ENCODE peak calls at places on chromosomes 6 and 20, in seven cellular contexts. One of them, this sample, is unnamed. For H3K4me1, the result is how much of the 10 kb centered on the place peaks cover.

GRCh38 chr20:3166338-3166912 is 6.8 kb upstream of the FASTKD5 start:
- DNase-seq in esophagus squamous epithelium: no peak
- DNase-seq in GM12878: no peak
- DNase-seq in IMR-90: no peak
- DNase-seq in uterus: no peak
- DNase-seq in prostate gland: no peak
- DNase-seq in body of pancreas: no peak
- DNase-seq in this sample: no peak

GRCh38 chr20:51577432-51578144 is 35.1 kb upstream of the NFATC2 start:
- DNase-seq in body of pancreas: no peak
- DNase-seq in uterus: no peak
- DNase-seq in prostate gland: no peak
- DNase-seq in IMR-90: no peak
- DNase-seq in esophagus squamous epithelium: no peak
- DNase-seq in GM12878: no peak
- DNase-seq in this sample: no peak

GRCh38 chr6:12801141-12801540 is 84.6 kb downstream of the PHACTR1 start:
- DNase-seq in body of pancreas: no peak
- DNase-seq in esophagus squamous epithelium: no peak
- DNase-seq in IMR-90: no peak
- DNase-seq in prostate gland: no peak
- DNase-seq in uterus: no peak
- DNase-seq in GM12878: no peak
- DNase-seq in this sample: no peak

GRCh38 chr20:33880396-33880795 is 69.2 kb downstream of the CHMP4B start:
- DNase-seq in esophagus squamous epithelium: no peak
- DNase-seq in GM12878: no peak
- DNase-seq in prostate gland: no peak
- DNase-seq in uterus: no peak
- DNase-seq in IMR-90: no peak
- DNase-seq in body of pancreas: no peak
- DNase-seq in this sample: no peak

GRCh38 chr6:49030621-49031020 is 432.4 kb downstream of the MMUT start:
- DNase-seq in IMR-90: no peak
- DNase-seq in body of pancreas: no peak
- DNase-seq in esophagus squamous epithelium: no peak
- DNase-seq in GM12878: no peak
- DNase-seq in uterus: no peak
- DNase-seq in prostate gland: no peak
- DNase-seq in this sample: no peak

GRCh38 chr6:42960243-42961019 is at the start of gene GNMT:
- DNase-seq in uterus: peak
- DNase-seq in prostate gland: peak
- DNase-seq in GM12878: no peak
- DNase-seq in body of pancreas: peak
- DNase-seq in esophagus squamous epithelium: no peak
- DNase-seq in IMR-90: no peak
- DNase-seq in this sample: no peak

GRCh38 chr20:34385464-34385863 is 22.4 kb downstream of the ITCH start:
- DNase-seq in body of pancreas: no peak
- DNase-seq in uterus: no peak
- DNase-seq in prostate gland: no peak
- DNase-seq in GM12878: no peak
- DNase-seq in IMR-90: no peak
- DNase-seq in esophagus squamous epithelium: no peak
- DNase-seq in this sample: no peak

GRCh38 chr6:16157909-16158308 is 29.0 kb downstream of the MYLIP start:
- DNase-seq in IMR-90: no peak
- DNase-seq in prostate gland: no peak
- DNase-seq in uterus: peak
- DNase-seq in body of pancreas: peak
- DNase-seq in esophagus squamous epithelium: no peak
- DNase-seq in GM12878: no peak
- DNase-seq in this sample: no peak

GRCh38 chr20:63395723-63396122 is 34.6 kb upstream of the CHRNA4 start:
- DNase-seq in GM12878: no peak
- DNase-seq in prostate gland: no peak
- DNase-seq in uterus: no peak
- DNase-seq in IMR-90: no peak
- DNase-seq in esophagus squamous epithelium: no peak
- DNase-seq in body of pancreas: no peak
- DNase-seq in this sample: no peak

GRCh38 chr20:45085289-45085688 is 15.6 kb downstream of the KCNS1 start:
- DNase-seq in body of pancreas: no peak
- DNase-seq in esophagus squamous epithelium: no peak
- DNase-seq in prostate gland: no peak
- DNase-seq in IMR-90: no peak
- DNase-seq in GM12878: no peak
- DNase-seq in uterus: no peak
- DNase-seq in this sample: no peak

GRCh38 chr6:136254851-136255466 is 4.8 kb upstream of the MTFR2 start:
- DNase-seq in IMR-90: no peak
- DNase-seq in esophagus squamous epithelium: no peak
- DNase-seq in uterus: no peak
- DNase-seq in prostate gland: no peak
- DNase-seq in body of pancreas: no peak
- DNase-seq in GM12878: no peak
- DNase-seq in this sample: no peak

GRCh38 chr6:2264932-2265331 is 19.5 kb upstream of the GMDS start:
- DNase-seq in uterus: no peak
- DNase-seq in IMR-90: peak
- DNase-seq in GM12878: no peak
- DNase-seq in esophagus squamous epithelium: no peak
- DNase-seq in prostate gland: no peak
- DNase-seq in body of pancreas: no peak
- DNase-seq in this sample: no peak

GRCh38 chr20:50695144-50695872 is 4.0 kb upstream of the RIPOR3 start:
- DNase-seq in GM12878: no peak
- DNase-seq in uterus: peak
- DNase-seq in IMR-90: no peak
- DNase-seq in prostate gland: no peak
- DNase-seq in body of pancreas: no peak
- DNase-seq in esophagus squamous epithelium: no peak
- DNase-seq in this sample: peak

GRCh38 chr6:137494967-137495595 is 887 bp upstream of the OLIG3 start:
- DNase-seq in prostate gland: no peak
- DNase-seq in esophagus squamous epithelium: no peak
- DNase-seq in GM12878: no peak
- DNase-seq in body of pancreas: no peak
- DNase-seq in IMR-90: no peak
- DNase-seq in uterus: no peak
- DNase-seq in this sample: no peak

GRCh38 chr6:125918681-125919566 is 37.6 kb upstream of the HINT3 start:
- DNase-seq in prostate gland: peak
- DNase-seq in esophagus squamous epithelium: no peak
- DNase-seq in IMR-90: peak
- DNase-seq in body of pancreas: peak
- DNase-seq in uterus: peak
- DNase-seq in GM12878: peak
- DNase-seq in this sample: no peak

GRCh38 chr20:24954151-24954550 is 5.1 kb downstream of the CST7 start:
- DNase-seq in esophagus squamous epithelium: no peak
- DNase-seq in uterus: no peak
- DNase-seq in GM12878: no peak
- DNase-seq in IMR-90: no peak
- DNase-seq in body of pancreas: no peak
- DNase-seq in prostate gland: no peak
- DNase-seq in this sample: no peak

GRCh38 chr20:62898093-62898964 is 28.0 kb downstream of the DIDO1 start:
- DNase-seq in body of pancreas: no peak
- DNase-seq in prostate gland: no peak
- DNase-seq in GM12878: no peak
- DNase-seq in uterus: no peak
- DNase-seq in esophagus squamous epithelium: no peak
- DNase-seq in IMR-90: no peak
- DNase-seq in this sample: no peak

GRCh38 chr6:11824986-11825385 is 46.4 kb upstream of the ADTRP start:
- DNase-seq in IMR-90: peak
- DNase-seq in GM12878: peak
- DNase-seq in body of pancreas: no peak
- DNase-seq in esophagus squamous epithelium: no peak
- DNase-seq in prostate gland: no peak
- DNase-seq in uterus: no peak
- DNase-seq in this sample: no peak

GRCh38 chr6:939526-940252 is 246.8 kb upstream of the EXOC2 start:
- DNase-seq in GM12878: no peak
- DNase-seq in prostate gland: no peak
- DNase-seq in body of pancreas: no peak
- DNase-seq in uterus: no peak
- DNase-seq in IMR-90: no peak
- DNase-seq in esophagus squamous epithelium: no peak
- DNase-seq in this sample: no peak

DNA sequence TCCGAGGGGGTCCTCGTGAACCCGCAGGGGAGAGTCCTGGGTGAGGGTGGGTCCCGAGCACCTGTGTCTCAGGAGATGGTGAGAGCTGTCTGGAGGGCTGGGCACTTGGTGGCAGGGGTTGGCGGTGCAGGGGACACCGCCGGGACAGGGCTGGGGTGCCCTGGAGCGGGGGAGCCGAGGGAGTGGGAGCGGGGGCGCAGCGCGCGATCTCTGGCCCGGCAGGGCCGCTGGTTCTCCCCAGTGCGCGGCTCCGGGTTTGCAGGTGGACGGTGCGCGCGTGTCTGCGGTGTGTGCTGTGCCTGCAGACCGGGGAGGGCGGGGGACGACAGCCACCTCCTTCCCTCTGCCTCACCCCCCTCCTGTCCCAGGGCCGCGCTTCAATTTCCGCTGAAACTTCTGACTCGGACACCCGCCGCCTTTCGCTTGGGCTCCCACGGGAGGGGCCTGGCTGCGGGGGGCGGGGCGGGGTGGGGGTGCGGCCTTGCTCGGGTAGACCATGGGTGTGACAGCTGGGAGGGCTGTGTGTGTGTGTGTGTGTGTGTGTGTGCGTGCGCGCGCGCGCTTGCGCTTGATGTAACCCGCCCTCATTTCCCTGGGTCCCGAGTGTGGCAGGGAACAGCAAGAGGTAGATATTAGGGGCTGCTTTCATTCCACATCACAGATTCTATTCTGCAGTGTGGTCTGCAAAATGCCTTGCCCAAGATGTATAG is 1.2 kb downstream of the TRIB3 start:
- DNase-seq in esophagus squamous epithelium: peak
- DNase-seq in body of pancreas: peak
- DNase-seq in GM12878: peak
- DNase-seq in uterus: peak
- DNase-seq in prostate gland: peak
- DNase-seq in IMR-90: peak
- DNase-seq in this sample: peak
- TF ChIP-seq POLR2A in esophagus squamous epithelium: no peak
- TF ChIP-seq POLR2A in body of pancreas: peak
- TF ChIP-seq POLR2A in GM12878: peak
- TF ChIP-seq POLR2A in uterus: no peak
- TF ChIP-seq POLR2A in prostate gland: peak
- TF ChIP-seq POLR2A in IMR-90: peak
- TF ChIP-seq POLR2A in this sample: no peak

GRCh38 chr20:10547276-10548114 is 112.4 kb downstream of the SLX4IP start:
- DNase-seq in prostate gland: no peak
- DNase-seq in uterus: no peak
- DNase-seq in body of pancreas: no peak
- DNase-seq in esophagus squamous epithelium: no peak
- DNase-seq in GM12878: no peak
- DNase-seq in IMR-90: peak
- DNase-seq in this sample: no peak
- H3K4me1 ChIP-seq in prostate gland: under half
- H3K4me1 ChIP-seq in uterus: under half
- H3K4me1 ChIP-seq in body of pancreas: under half
- H3K4me1 ChIP-seq in esophagus squamous epithelium: under half
- H3K4me1 ChIP-seq in GM12878: under half
- H3K4me1 ChIP-seq in IMR-90: under half
- H3K4me1 ChIP-seq in this sample: under half

GRCh38 chr6:63635563-63636515 is at the start of gene PHF3:
- DNase-seq in IMR-90: peak
- DNase-seq in prostate gland: peak
- DNase-seq in GM12878: peak
- DNase-seq in uterus: peak
- DNase-seq in esophagus squamous epithelium: peak
- DNase-seq in body of pancreas: peak
- DNase-seq in this sample: peak
- TF ChIP-seq POLR2A in IMR-90: peak
- TF ChIP-seq POLR2A in prostate gland: peak
- TF ChIP-seq POLR2A in GM12878: peak
- TF ChIP-seq POLR2A in uterus: peak
- TF ChIP-seq POLR2A in esophagus squamous epithelium: no peak
- TF ChIP-seq POLR2A in body of pancreas: peak
- TF ChIP-seq POLR2A in this sample: no peak

GRCh38 chr6:106092279-106092678 is 6.1 kb downstream of the PRDM1 start:
- DNase-seq in esophagus squamous epithelium: no peak
- DNase-seq in GM12878: no peak
- DNase-seq in prostate gland: no peak
- DNase-seq in uterus: no peak
- DNase-seq in body of pancreas: no peak
- DNase-seq in IMR-90: no peak
- DNase-seq in this sample: no peak
- H3K4me1 ChIP-seq in esophagus squamous epithelium: half or more
- H3K4me1 ChIP-seq in GM12878: under half
- H3K4me1 ChIP-seq in prostate gland: under half
- H3K4me1 ChIP-seq in uterus: under half
- H3K4me1 ChIP-seq in body of pancreas: under half
- H3K4me1 ChIP-seq in IMR-90: under half
- H3K4me1 ChIP-seq in this sample: under half

GRCh38 chr20:17964632-17965031 is 4.0 kb downstream of the SNX5 start:
- DNase-seq in IMR-90: no peak
- DNase-seq in esophagus squamous epithelium: no peak
- DNase-seq in GM12878: no peak
- DNase-seq in prostate gland: no peak
- DNase-seq in uterus: no peak
- DNase-seq in body of pancreas: no peak
- DNase-seq in this sample: no peak

GRCh38 chr20:17965042-17965697 is 3.4 kb downstream of the SNX5 start:
- DNase-seq in prostate gland: no peak
- DNase-seq in IMR-90: no peak
- DNase-seq in uterus: no peak
- DNase-seq in body of pancreas: no peak
- DNase-seq in GM12878: no peak
- DNase-seq in esophagus squamous epithelium: no peak
- DNase-seq in this sample: no peak

GRCh38 chr20:17964073-17964472 is 4.5 kb downstream of the SNX5 start:
- DNase-seq in IMR-90: no peak
- DNase-seq in uterus: no peak
- DNase-seq in esophagus squamous epithelium: no peak
- DNase-seq in body of pancreas: no peak
- DNase-seq in GM12878: no peak
- DNase-seq in prostate gland: no peak
- DNase-seq in this sample: no peak

GRCh38 chr20:17961600-17961965 is 7.0 kb downstream of the SNX5 start:
- DNase-seq in body of pancreas: no peak
- DNase-seq in GM12878: no peak
- DNase-seq in esophagus squamous epithelium: no peak
- DNase-seq in IMR-90: peak
- DNase-seq in uterus: no peak
- DNase-seq in prostate gland: no peak
- DNase-seq in this sample: no peak

GRCh38 chr20:17963114-17963897 is 5.3 kb downstream of the SNX5 start:
- DNase-seq in uterus: no peak
- DNase-seq in esophagus squamous epithelium: no peak
- DNase-seq in prostate gland: no peak
- DNase-seq in IMR-90: no peak
- DNase-seq in GM12878: no peak
- DNase-seq in body of pancreas: no peak
- DNase-seq in this sample: no peak
- TF ChIP-seq POLR2A in uterus: no peak
- TF ChIP-seq POLR2A in esophagus squamous epithelium: no peak
- TF ChIP-seq POLR2A in prostate gland: no peak
- TF ChIP-seq POLR2A in IMR-90: no peak
- TF ChIP-seq POLR2A in GM12878: no peak
- TF ChIP-seq POLR2A in body of pancreas: no peak
- TF ChIP-seq POLR2A in this sample: no peak